ENCODE peak calls at places on chromosomes 2 and 18, in six cellular contexts. One of them, this sample, is unnamed.

GRCh38 chr2:29042581-29043075 is 31.7 kb downstream of the PCARE start:
- DNase-seq in mesothelial cell of epicardium: peak; percentile 46
- DNase-seq in neural crest cell: no peak
- DNase-seq in heart left ventricle: no peak
- DNase-seq in cardiac muscle cell: peak; percentile 78
- DNase-seq in B cell: no peak
- DNase-seq in this sample: no peak

GRCh38 chr2:36701918-36702317 is 5.4 kb downstream of the VIT start:
- DNase-seq in mesothelial cell of epicardium: no peak
- DNase-seq in neural crest cell: no peak
- DNase-seq in heart left ventricle: no peak
- DNase-seq in cardiac muscle cell: no peak
- DNase-seq in B cell: no peak
- DNase-seq in this sample: no peak

GRCh38 chr18:57743008-57743407 is 60.1 kb downstream of the ATP8B1 start:
- DNase-seq in mesothelial cell of epicardium: no peak
- DNase-seq in neural crest cell: no peak
- DNase-seq in heart left ventricle: no peak
- DNase-seq in cardiac muscle cell: peak; percentile 34
- DNase-seq in B cell: no peak
- DNase-seq in this sample: no peak

GRCh38 chr2:101892377-101892776 is 99.4 kb upstream of the IL1R2 start:
- DNase-seq in mesothelial cell of epicardium: no peak
- DNase-seq in neural crest cell: no peak
- DNase-seq in heart left ventricle: no peak
- DNase-seq in cardiac muscle cell: no peak
- DNase-seq in B cell: no peak
- DNase-seq in this sample: no peak

GRCh38 chr18:8839285-8839684 is 133.9 kb downstream of the MTCL1 start:
- DNase-seq in mesothelial cell of epicardium: no peak
- DNase-seq in neural crest cell: no peak
- DNase-seq in heart left ventricle: peak; percentile 34
- DNase-seq in cardiac muscle cell: peak; percentile 87
- DNase-seq in B cell: no peak
- DNase-seq in this sample: no peak

GRCh38 chr2:229825476-229825875 is 96.3 kb downstream of the TRIP12 start:
- DNase-seq in mesothelial cell of epicardium: no peak
- DNase-seq in neural crest cell: no peak
- DNase-seq in heart left ventricle: no peak
- DNase-seq in cardiac muscle cell: no peak
- DNase-seq in B cell: no peak
- DNase-seq in this sample: peak; percentile 0

GRCh38 chr2:64644240-64645013 is 9.3 kb downstream of the SERTAD2 start:
- DNase-seq in mesothelial cell of epicardium: peak; percentile 71
- DNase-seq in neural crest cell: peak; percentile 59
- DNase-seq in heart left ventricle: peak; percentile 83
- DNase-seq in cardiac muscle cell: peak; percentile 84
- DNase-seq in B cell: peak; percentile 76
- DNase-seq in this sample: peak; percentile 64

GRCh38 chr2:236600892-236601291 is 31.3 kb downstream of the ACKR3 start:
- DNase-seq in mesothelial cell of epicardium: no peak
- DNase-seq in neural crest cell: no peak
- DNase-seq in heart left ventricle: no peak
- DNase-seq in cardiac muscle cell: no peak
- DNase-seq in B cell: no peak
- DNase-seq in this sample: peak; percentile 32

GRCh38 chr2:149125031-149125725 is 86.7 kb downstream of the LYPD6B start:
- DNase-seq in mesothelial cell of epicardium: no peak
- DNase-seq in neural crest cell: no peak
- DNase-seq in heart left ventricle: no peak
- DNase-seq in cardiac muscle cell: no peak
- DNase-seq in B cell: no peak
- DNase-seq in this sample: no peak

GRCh38 chr18:32446780-32447179 is 23.9 kb downstream of the GAREM1 start:
- DNase-seq in mesothelial cell of epicardium: no peak
- DNase-seq in neural crest cell: no peak
- DNase-seq in heart left ventricle: no peak
- DNase-seq in cardiac muscle cell: no peak
- DNase-seq in B cell: no peak
- DNase-seq in this sample: no peak

GRCh38 chr2:224885295-224885694 is 157.0 kb downstream of the DOCK10 start:
- DNase-seq in mesothelial cell of epicardium: no peak
- DNase-seq in neural crest cell: no peak
- DNase-seq in heart left ventricle: no peak
- DNase-seq in cardiac muscle cell: no peak
- DNase-seq in B cell: no peak
- DNase-seq in this sample: no peak

GRCh38 chr18:49447810-49448745 is 12.4 kb downstream of the DYM start:
- DNase-seq in mesothelial cell of epicardium: no peak
- DNase-seq in neural crest cell: peak; percentile 29
- DNase-seq in heart left ventricle: no peak
- DNase-seq in cardiac muscle cell: peak; percentile 79
- DNase-seq in B cell: peak; percentile 45
- DNase-seq in this sample: peak; percentile 82

GRCh38 chr2:102927854-102928267 is 166.0 kb downstream of the TMEM182 start:
- DNase-seq in mesothelial cell of epicardium: no peak
- DNase-seq in neural crest cell: no peak
- DNase-seq in heart left ventricle: no peak
- DNase-seq in cardiac muscle cell: no peak
- DNase-seq in B cell: no peak
- DNase-seq in this sample: no peak

GRCh38 chr2:172095146-172095904 is 7.4 kb downstream of the DLX2 start:
- DNase-seq in mesothelial cell of epicardium: peak; percentile 84
- DNase-seq in neural crest cell: peak; percentile 40
- DNase-seq in heart left ventricle: no peak
- DNase-seq in cardiac muscle cell: peak; percentile 84
- DNase-seq in B cell: peak; percentile 74
- DNase-seq in this sample: peak; percentile 87

GRCh38 chr18:47883771-47884413 is 46.6 kb downstream of the SMAD2 start:
- DNase-seq in mesothelial cell of epicardium: no peak
- DNase-seq in neural crest cell: no peak
- DNase-seq in heart left ventricle: no peak
- DNase-seq in cardiac muscle cell: peak; percentile 54
- DNase-seq in B cell: no peak
- DNase-seq in this sample: peak; percentile 61

GRCh38 chr2:241116606-241117560 is 14.8 kb upstream of the MTERF4 start:
- DNase-seq in mesothelial cell of epicardium: no peak
- DNase-seq in neural crest cell: no peak
- DNase-seq in heart left ventricle: no peak
- DNase-seq in cardiac muscle cell: no peak
- DNase-seq in B cell: no peak
- DNase-seq in this sample: no peak

GRCh38 chr2:45675130-45675812 is 23.8 kb downstream of the PRKCE start:
- DNase-seq in mesothelial cell of epicardium: no peak
- DNase-seq in neural crest cell: no peak
- DNase-seq in heart left ventricle: peak; percentile 40
- DNase-seq in cardiac muscle cell: peak; percentile 61
- DNase-seq in B cell: no peak
- DNase-seq in this sample: peak; percentile 1

GRCh38 chr2:238891667-238892500 is 44.0 kb downstream of the TWIST2 start:
- DNase-seq in mesothelial cell of epicardium: no peak
- DNase-seq in neural crest cell: no peak
- DNase-seq in heart left ventricle: no peak
- DNase-seq in cardiac muscle cell: no peak
- DNase-seq in B cell: no peak
- DNase-seq in this sample: no peak

GRCh38 chr18:3823073-3823472 is 373.1 kb downstream of the TGIF1 start:
- DNase-seq in mesothelial cell of epicardium: no peak
- DNase-seq in neural crest cell: no peak
- DNase-seq in heart left ventricle: no peak
- DNase-seq in cardiac muscle cell: no peak
- DNase-seq in B cell: no peak
- DNase-seq in this sample: no peak

GRCh38 chr18:3826021-3826420 is 376.0 kb downstream of the TGIF1 start:
- DNase-seq in mesothelial cell of epicardium: no peak
- DNase-seq in neural crest cell: no peak
- DNase-seq in heart left ventricle: no peak
- DNase-seq in cardiac muscle cell: no peak
- DNase-seq in B cell: no peak
- DNase-seq in this sample: peak; percentile 14

GRCh38 chr18:3821524-3821923 is 371.6 kb downstream of the TGIF1 start:
- DNase-seq in mesothelial cell of epicardium: no peak
- DNase-seq in neural crest cell: no peak
- DNase-seq in heart left ventricle: no peak
- DNase-seq in cardiac muscle cell: no peak
- DNase-seq in B cell: no peak
- DNase-seq in this sample: no peak

GRCh38 chr18:3827236-3827635 is 377.3 kb downstream of the TGIF1 start:
- DNase-seq in mesothelial cell of epicardium: no peak
- DNase-seq in neural crest cell: no peak
- DNase-seq in heart left ventricle: no peak
- DNase-seq in cardiac muscle cell: peak; percentile 8
- DNase-seq in B cell: no peak
- DNase-seq in this sample: no peak

DNA sequence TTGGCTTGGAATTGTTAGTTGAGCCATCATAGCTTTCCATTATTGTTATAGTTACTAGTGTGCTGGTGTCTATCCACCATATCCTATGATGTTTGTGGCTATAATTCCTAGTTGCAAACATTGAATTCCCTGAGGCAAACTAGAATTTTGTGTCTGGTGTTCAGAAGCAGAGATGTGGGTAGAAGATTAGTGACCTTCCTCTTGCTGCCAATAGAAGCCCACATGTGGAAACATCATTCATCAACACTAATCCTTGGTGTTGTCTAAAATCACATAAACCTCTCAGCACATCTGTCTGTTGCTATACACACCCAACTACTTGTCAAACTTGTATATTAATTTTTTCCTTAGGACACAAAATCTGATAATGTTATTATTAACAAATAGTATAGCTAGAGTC is 374.1 kb downstream of the TGIF1 start:
- DNase-seq in mesothelial cell of epicardium: no peak
- DNase-seq in neural crest cell: no peak
- DNase-seq in heart left ventricle: no peak
- DNase-seq in cardiac muscle cell: no peak
- DNase-seq in B cell: no peak
- DNase-seq in this sample: no peak
- TF ChIP-seq CTCF in mesothelial cell of epicardium: no peak
- TF ChIP-seq CTCF in neural crest cell: no peak
- TF ChIP-seq CTCF in heart left ventricle: no peak
- TF ChIP-seq CTCF in cardiac muscle cell: no peak
- TF ChIP-seq CTCF in B cell: no peak
- TF ChIP-seq CTCF in this sample: no peak

GRCh38 chr2:79219383-79219988 is 59.9 kb upstream of the REG3A start:
- DNase-seq in mesothelial cell of epicardium: no peak
- DNase-seq in neural crest cell: peak; percentile 45
- DNase-seq in heart left ventricle: no peak
- DNase-seq in cardiac muscle cell: peak; percentile 43
- DNase-seq in B cell: peak; percentile 47
- DNase-seq in this sample: peak; percentile 40

DNA sequence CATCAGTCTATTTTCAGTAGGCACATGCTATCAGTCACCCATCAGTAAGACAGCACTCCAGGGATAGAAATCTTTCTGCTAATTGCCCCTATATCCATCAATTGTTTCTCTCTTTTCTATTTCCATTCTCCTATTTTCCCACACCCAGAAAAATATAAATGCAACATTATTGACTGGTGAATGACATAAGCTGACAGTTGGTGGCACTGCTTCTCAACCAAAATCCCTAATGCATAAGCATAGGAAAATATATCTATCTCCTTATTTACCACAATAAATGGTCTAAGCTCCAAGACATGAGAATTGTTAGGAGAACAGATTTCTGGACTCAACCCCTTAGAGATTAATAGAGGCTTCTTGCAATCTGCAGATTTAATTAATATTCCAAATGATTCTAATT is 64.0 kb upstream of the REG3A start:
- DNase-seq in mesothelial cell of epicardium: no peak
- DNase-seq in neural crest cell: no peak
- DNase-seq in heart left ventricle: no peak
- DNase-seq in cardiac muscle cell: no peak
- DNase-seq in B cell: no peak
- DNase-seq in this sample: no peak
- TF ChIP-seq CTCF in mesothelial cell of epicardium: no peak
- TF ChIP-seq CTCF in neural crest cell: no peak
- TF ChIP-seq CTCF in heart left ventricle: no peak
- TF ChIP-seq CTCF in cardiac muscle cell: no peak
- TF ChIP-seq CTCF in B cell: no peak
- TF ChIP-seq CTCF in this sample: no peak

GRCh38 chr18:13530215-13530878 is 196.0 kb downstream of the FAM210A start:
- DNase-seq in mesothelial cell of epicardium: no peak
- DNase-seq in neural crest cell: no peak
- DNase-seq in heart left ventricle: no peak
- DNase-seq in cardiac muscle cell: no peak
- DNase-seq in B cell: no peak
- DNase-seq in this sample: no peak

GRCh38 chr18:13531681-13532325 is 194.6 kb downstream of the FAM210A start:
- DNase-seq in mesothelial cell of epicardium: peak; percentile 27
- DNase-seq in neural crest cell: no peak
- DNase-seq in heart left ventricle: no peak
- DNase-seq in cardiac muscle cell: no peak
- DNase-seq in B cell: no peak
- DNase-seq in this sample: no peak

GRCh38 chr18:13528739-13529392 is 197.5 kb downstream of the FAM210A start:
- DNase-seq in mesothelial cell of epicardium: no peak
- DNase-seq in neural crest cell: no peak
- DNase-seq in heart left ventricle: no peak
- DNase-seq in cardiac muscle cell: no peak
- DNase-seq in B cell: no peak
- DNase-seq in this sample: no peak

GRCh38 chr18:13532406-13533075 is 193.8 kb downstream of the FAM210A start:
- DNase-seq in mesothelial cell of epicardium: no peak
- DNase-seq in neural crest cell: no peak
- DNase-seq in heart left ventricle: no peak
- DNase-seq in cardiac muscle cell: no peak
- DNase-seq in B cell: no peak
- DNase-seq in this sample: no peak

GRCh38 chr18:13530879-13531387 is 195.4 kb downstream of the FAM210A start:
- DNase-seq in mesothelial cell of epicardium: peak; percentile 22
- DNase-seq in neural crest cell: no peak
- DNase-seq in heart left ventricle: peak; percentile 64
- DNase-seq in cardiac muscle cell: peak; percentile 56
- DNase-seq in B cell: no peak
- DNase-seq in this sample: peak; percentile 15
- TF ChIP-seq CTCF in mesothelial cell of epicardium: no peak
- TF ChIP-seq CTCF in neural crest cell: peak; percentile 53
- TF ChIP-seq CTCF in heart left ventricle: peak; percentile 60
- TF ChIP-seq CTCF in cardiac muscle cell: peak; percentile 51
- TF ChIP-seq CTCF in B cell: no peak
- TF ChIP-seq CTCF in this sample: no peak

GRCh38 chr2:99753505-99753904 is 263.7 kb upstream of the REV1 start:
- DNase-seq in mesothelial cell of epicardium: no peak
- DNase-seq in neural crest cell: no peak
- DNase-seq in heart left ventricle: no peak
- DNase-seq in cardiac muscle cell: no peak
- DNase-seq in B cell: no peak
- DNase-seq in this sample: no peak

GRCh38 chr2:99762714-99763113 is 272.9 kb upstream of the REV1 start:
- DNase-seq in mesothelial cell of epicardium: no peak
- DNase-seq in neural crest cell: no peak
- DNase-seq in heart left ventricle: no peak
- DNase-seq in cardiac muscle cell: no peak
- DNase-seq in B cell: no peak
- DNase-seq in this sample: no peak

GRCh38 chr2:99754215-99754614 is 264.4 kb upstream of the REV1 start:
- DNase-seq in mesothelial cell of epicardium: no peak
- DNase-seq in neural crest cell: no peak
- DNase-seq in heart left ventricle: no peak
- DNase-seq in cardiac muscle cell: peak; percentile 62
- DNase-seq in B cell: no peak
- DNase-seq in this sample: peak; percentile 69

GRCh38 chr2:99756059-99756458 is 266.2 kb upstream of the REV1 start:
- DNase-seq in mesothelial cell of epicardium: no peak
- DNase-seq in neural crest cell: no peak
- DNase-seq in heart left ventricle: no peak
- DNase-seq in cardiac muscle cell: no peak
- DNase-seq in B cell: no peak
- DNase-seq in this sample: no peak

GRCh38 chr2:99757715-99758114 is 267.9 kb upstream of the REV1 start:
- DNase-seq in mesothelial cell of epicardium: no peak
- DNase-seq in neural crest cell: no peak
- DNase-seq in heart left ventricle: no peak
- DNase-seq in cardiac muscle cell: no peak
- DNase-seq in B cell: no peak
- DNase-seq in this sample: no peak
- TF ChIP-seq CTCF in mesothelial cell of epicardium: no peak
- TF ChIP-seq CTCF in neural crest cell: no peak
- TF ChIP-seq CTCF in heart left ventricle: no peak
- TF ChIP-seq CTCF in cardiac muscle cell: no peak
- TF ChIP-seq CTCF in B cell: no peak
- TF ChIP-seq CTCF in this sample: no peak